ENCODE peak calls at places on chromosomes 11 and 22, in nine cellular contexts. N is astrocyte of the spinal cord, K is testis, E is fibroblast of lung, A is mucosa of descending colon, R is tibial artery, O is adrenal gland, I is AG10803, D is dorsolateral prefrontal cortex. S is an unnamed sample.

GRCh38 chr11:8871283-8871775 is 39.7 kb upstream of the AKIP1 start:
- DNase-seq in N (peak), K (peak), E (peak), A (peak), R (peak), O (peak), I (peak), D (peak), S (peak)

GRCh38 chr22:24146190-24146616 is 35.1 kb upstream of the SUSD2 start:
- DNase-seq in N (peak), K (peak), E (peak), A (peak), R (peak), O (no peak), I (peak), D (peak), S (peak)

GRCh38 chr11:76660533-76661305 is 9.8 kb downstream of the LRRC32 start:
- DNase-seq in N (no peak), K (no peak), E (no peak), A (no peak), R (peak), O (no peak), I (no peak), D (no peak), S (peak)

GRCh38 chr11:116579857-116580727 is 192.7 kb downstream of the BUD13 start:
- DNase-seq in N (no peak), K (no peak), E (no peak), A (no peak), R (no peak), O (no peak), I (no peak), D (no peak), S (peak)

GRCh38 chr11:19934828-19935259 is 222.2 kb downstream of the NAV2 start:
- DNase-seq in N (peak), K (no peak), E (peak), A (no peak), R (no peak), O (no peak), I (peak), D (no peak), S (no peak)

GRCh38 chr22:30875481-30876215 is 92.9 kb downstream of the MORC2 start:
- DNase-seq in N (no peak), K (no peak), E (no peak), A (no peak), R (peak), O (peak), I (peak), D (peak), S (peak)

GRCh38 chr11:19460718-19461405 is 220.1 kb upstream of the E2F8 start:
- DNase-seq in N (no peak), K (peak), E (peak), A (peak), R (no peak), O (peak), I (no peak), D (peak), S (no peak)

GRCh38 chr22:30313527-30314385 is 13.0 kb downstream of the TBC1D10A start:
- DNase-seq in N (no peak), K (no peak), E (no peak), A (no peak), R (no peak), O (no peak), I (no peak), D (no peak), S (no peak)

GRCh38 chr11:15941206-15941770 is 415.1 kb downstream of the SOX6 start:
- DNase-seq in N (peak), K (peak), E (no peak), A (no peak), R (no peak), O (peak), I (peak), D (no peak), S (peak)

GRCh38 chr11:120574881-120575280 is 63.3 kb downstream of the GRIK4 start:
- DNase-seq in N (no peak), K (no peak), E (no peak), A (no peak), R (no peak), O (no peak), I (no peak), D (no peak), S (peak)

GRCh38 chr11:75337195-75337654 is 14.2 kb downstream of the ARRB1 start:
- DNase-seq in N (no peak), K (no peak), E (no peak), A (peak), R (peak), O (no peak), I (peak), D (no peak), S (peak)

GRCh38 chr11:82823635-82824614 is 76.3 kb downstream of the PRCP start:
- DNase-seq in N (no peak), K (no peak), E (no peak), A (no peak), R (no peak), O (no peak), I (no peak), D (no peak), S (no peak)

GRCh38 chr22:23531283-23531921 is 48.7 kb downstream of the IGLL1 start:
- DNase-seq in N (no peak), K (no peak), E (no peak), A (peak), R (peak), O (no peak), I (no peak), D (peak), S (peak)

GRCh38 chr11:77140231-77140959 is 12.3 kb downstream of the MYO7A start:
- DNase-seq in N (no peak), K (peak), E (peak), A (no peak), R (no peak), O (peak), I (peak), D (no peak), S (peak)

GRCh38 chr22:39997939-39998726 is 3.4 kb downstream of the FAM83F start:
- DNase-seq in N (peak), K (peak), E (no peak), A (peak), R (no peak), O (peak), I (no peak), D (no peak), S (peak)

GRCh38 chr11:134545521-134545920 is 133.5 kb upstream of the B3GAT1 start:
- DNase-seq in N (no peak), K (peak), E (no peak), A (no peak), R (no peak), O (no peak), I (no peak), D (no peak), S (no peak)

GRCh38 chr22:24404561-24405275 is 22.7 kb upstream of the ADORA2A start:
- DNase-seq in N (no peak), K (no peak), E (no peak), A (no peak), R (peak), O (no peak), I (no peak), D (no peak), S (peak)

GRCh38 chr11:10351768-10352641 is 47.1 kb downstream of the ADM start:
- DNase-seq in N (peak), K (no peak), E (peak), A (peak), R (no peak), O (peak), I (peak), D (no peak), S (peak)
- H3K4me3 ChIP-seq in N (no peak), K (no peak), E (no peak), A (no peak), R (no peak), O (no peak), I (no peak), D (no peak), S (no peak)

DNA sequence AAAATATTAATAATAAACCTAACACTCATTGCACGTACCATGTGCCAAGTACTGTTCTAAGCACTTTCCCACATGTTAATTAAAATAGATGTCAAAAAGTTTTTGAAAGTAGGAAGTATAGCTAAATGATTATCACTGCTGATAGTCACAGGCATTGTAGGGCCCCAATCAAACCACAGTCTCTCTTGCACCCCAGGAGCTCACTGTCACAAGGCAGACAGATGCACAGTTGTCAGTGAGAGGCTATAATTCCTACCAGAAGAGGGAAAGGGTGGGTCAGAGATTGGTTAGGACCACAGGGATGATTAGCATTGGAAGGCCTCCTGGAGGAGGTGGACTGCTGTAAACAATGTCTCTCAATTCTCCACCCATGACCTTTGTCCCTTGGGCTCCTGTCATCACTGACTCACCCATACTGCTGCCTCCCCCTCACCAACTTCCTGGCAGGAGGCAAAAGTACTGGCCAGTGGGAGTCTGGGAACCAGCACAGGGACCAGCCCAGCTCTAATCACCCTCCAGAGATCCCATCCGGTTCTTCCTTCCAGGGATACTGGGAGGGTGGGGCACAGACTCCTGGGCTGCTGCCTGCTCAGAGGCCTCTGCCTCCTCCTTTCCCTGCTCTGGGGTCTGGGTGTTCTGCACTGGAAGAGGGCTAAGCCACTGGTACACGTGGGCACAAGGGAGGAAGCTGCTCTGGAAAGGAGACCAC is 1.1 kb upstream of the POLD4 start:
- DNase-seq in N (peak), K (peak), E (peak), A (peak), R (peak), O (peak), I (peak), D (no peak), S (peak)
- H3K4me3 ChIP-seq in N (peak), K (no peak), E (peak), A (no peak), R (peak), O (no peak), I (peak), D (no peak), S (peak)

GRCh38 chr22:19889951-19890350 is 35.3 kb upstream of the GNB1L start:
- DNase-seq in N (no peak), K (no peak), E (no peak), A (peak), R (no peak), O (no peak), I (no peak), D (no peak), S (no peak)

GRCh38 chr22:19892249-19892879 is 37.7 kb upstream of the GNB1L start:
- DNase-seq in N (peak), K (no peak), E (peak), A (no peak), R (no peak), O (no peak), I (no peak), D (no peak), S (no peak)

GRCh38 chr22:19890502-19891349 is 36.1 kb upstream of the GNB1L start:
- DNase-seq in N (no peak), K (no peak), E (no peak), A (peak), R (no peak), O (no peak), I (no peak), D (no peak), S (no peak)

GRCh38 chr22:19892925-19893324 is 38.3 kb upstream of the GNB1L start:
- DNase-seq in N (no peak), K (no peak), E (no peak), A (no peak), R (no peak), O (no peak), I (no peak), D (no peak), S (no peak)

GRCh38 chr22:19891350-19892248 is 36.9 kb upstream of the GNB1L start:
- DNase-seq in N (peak), K (no peak), E (peak), A (no peak), R (no peak), O (peak), I (peak), D (no peak), S (peak)
- H3K4me3 ChIP-seq in N (no peak), K (no peak), E (no peak), A (no peak), R (no peak), O (no peak), I (no peak), D (no peak), S (no peak)

GRCh38 chr11:133516845-133517244 is 15.5 kb downstream of the OPCML start:
- DNase-seq in N (no peak), K (no peak), E (no peak), A (no peak), R (no peak), O (no peak), I (no peak), D (no peak), S (peak)
- H3K4me3 ChIP-seq in N (no peak), K (no peak), E (no peak), A (no peak), R (no peak), O (no peak), I (no peak), D (no peak), S (no peak)

GRCh38 chr22:44752285-44753188 is at the start of gene ARHGAP8:
- DNase-seq in N (no peak), K (no peak), E (no peak), A (peak), R (no peak), O (no peak), I (no peak), D (no peak), S (peak)
- H3K4me3 ChIP-seq in N (no peak), K (peak), E (no peak), A (peak), R (no peak), O (no peak), I (no peak), D (no peak), S (peak)

GRCh38 chr22:47928626-47929025 is 1166.2 kb downstream of the TBC1D22A start:
- DNase-seq in N (no peak), K (no peak), E (no peak), A (no peak), R (no peak), O (no peak), I (no peak), D (no peak), S (no peak)
- H3K4me3 ChIP-seq in N (no peak), K (no peak), E (no peak), A (no peak), R (no peak), O (no peak), I (no peak), D (no peak), S (no peak)

GRCh38 chr11:130451261-130452019 is 3.0 kb downstream of the ADAMTS15 start:
- DNase-seq in N (peak), K (no peak), E (peak), A (peak), R (peak), O (no peak), I (no peak), D (no peak), S (no peak)

GRCh38 chr11:130449996-130450419 is 1.6 kb downstream of the ADAMTS15 start:
- DNase-seq in N (peak), K (peak), E (peak), A (peak), R (peak), O (peak), I (peak), D (peak), S (peak)

GRCh38 chr11:130452941-130453340 is 4.5 kb downstream of the ADAMTS15 start:
- DNase-seq in N (no peak), K (no peak), E (no peak), A (no peak), R (no peak), O (no peak), I (no peak), D (no peak), S (peak)

GRCh38 chr11:130454495-130455262 is 6.2 kb downstream of the ADAMTS15 start:
- DNase-seq in N (peak), K (no peak), E (peak), A (no peak), R (no peak), O (no peak), I (no peak), D (no peak), S (no peak)

GRCh38 chr11:130452171-130452570 is 3.7 kb downstream of the ADAMTS15 start:
- DNase-seq in N (no peak), K (no peak), E (no peak), A (no peak), R (no peak), O (no peak), I (no peak), D (no peak), S (no peak)
- H3K4me3 ChIP-seq in N (no peak), K (no peak), E (peak), A (no peak), R (peak), O (no peak), I (no peak), D (no peak), S (no peak)

GRCh38 chr11:117907276-117908110 is 21.7 kb downstream of the TMPRSS13 start:
- DNase-seq in N (peak), K (peak), E (peak), A (peak), R (peak), O (peak), I (peak), D (peak), S (peak)
- H3K4me3 ChIP-seq in N (no peak), K (no peak), E (no peak), A (no peak), R (no peak), O (no peak), I (no peak), D (no peak), S (no peak)

S was measured in endodermal cell.